ENCODE peak calls at places on chromosomes 13 and 19, in ten cellular contexts. C, Q, U, O, Z, V, F, H, J and S are unnamed samples.

GRCh38 chr19:38662508-38663155 is 15.2 kb downstream of the ACTN4 start:
- DNase-seq in F (no peak), O (no peak), Q (no peak), Z (no peak), U (no peak), H (no peak), V (no peak), J (no peak), C (no peak), S (no peak)

GRCh38 chr19:51688665-51689571 is 4.2 kb upstream of the SPACA6 start:
- DNase-seq in C (peak), Q (peak), H (peak), U (peak), O (peak), F (peak), Z (peak), J (peak), V (peak), S (no peak)

GRCh38 chr19:17337675-17338439 is 504 bp downstream of the GTPBP3 start:
- DNase-seq in Q (no peak), U (no peak), Z (no peak), O (no peak), C (peak), V (no peak), H (no peak), F (no peak), J (no peak), S (no peak)

GRCh38 chr13:19158006-19158405 is 23.6 kb downstream of the TUBA3C start:
- DNase-seq in O (no peak), H (no peak), Z (no peak), V (no peak), J (no peak), Q (no peak), F (no peak), U (no peak), C (no peak), S (no peak)

GRCh38 chr13:113586661-113587479 is 2.3 kb downstream of the TFDP1 start:
- DNase-seq in F (no peak), V (no peak), H (peak), U (peak), Q (no peak), C (no peak), O (no peak), Z (peak), J (no peak), S (no peak)

GRCh38 chr19:55251296-55252081 is 7.3 kb downstream of the PPP6R1 start:
- DNase-seq in J (no peak), Q (no peak), U (peak), Z (no peak), C (no peak), V (no peak), O (peak), F (no peak), H (no peak), S (peak)

GRCh38 chr13:101520672-101521071 is 68.2 kb downstream of the ITGBL1 start:
- DNase-seq in Z (no peak), O (peak), V (no peak), J (no peak), Q (no peak), H (no peak), C (no peak), F (no peak), U (no peak), S (no peak)

GRCh38 chr13:85068231-85068630 is 731.0 kb downstream of the SLITRK6 start:
- DNase-seq in Z (no peak), H (no peak), J (no peak), O (no peak), Q (no peak), V (no peak), U (no peak), F (no peak), C (no peak), S (no peak)

GRCh38 chr13:97892717-97893116 is 60.8 kb upstream of the IPO5 start:
- DNase-seq in V (no peak), Q (no peak), O (peak), U (no peak), C (no peak), H (no peak), Z (no peak), J (peak), F (no peak), S (no peak)

GRCh38 chr13:22127277-22128143 is 456.6 kb downstream of the FGF9 start:
- DNase-seq in C (no peak), U (no peak), H (no peak), Q (no peak), J (no peak), F (no peak), V (no peak), O (no peak), Z (no peak), S (no peak)

GRCh38 chr19:47284324-47284899 is 9.7 kb downstream of the INAFM1 start:
- DNase-seq in U (peak), H (no peak), Z (no peak), F (no peak), O (peak), V (no peak), Q (peak), J (no peak), C (no peak), S (no peak)

GRCh38 chr19:18723871-18724377 is 40.4 kb downstream of the CRTC1 start:
- DNase-seq in U (no peak), Z (no peak), C (no peak), Q (no peak), F (no peak), O (no peak), J (no peak), H (no peak), V (no peak), S (no peak)

GRCh38 chr13:35694549-35695233 is 218.2 kb upstream of the MAB21L1 start:
- DNase-seq in Q (no peak), U (peak), C (no peak), V (no peak), O (no peak), Z (peak), F (no peak), J (no peak), H (no peak), S (no peak)

GRCh38 chr13:112434032-112434431 is 57.9 kb downstream of the SPACA7 start:
- DNase-seq in F (no peak), O (no peak), C (no peak), Q (no peak), J (no peak), Z (peak), H (no peak), U (no peak), V (no peak), S (no peak)

GRCh38 chr13:34364633-34365032 is 546.7 kb downstream of the RFC3 start:
- DNase-seq in F (no peak), Q (no peak), H (no peak), J (no peak), U (no peak), O (peak), C (no peak), Z (no peak), V (no peak), S (no peak)

GRCh38 chr13:107900775-107901174 is 314.6 kb downstream of the LIG4 start:
- DNase-seq in Q (no peak), V (no peak), U (no peak), H (no peak), Z (no peak), O (peak), J (no peak), F (no peak), C (no peak), S (no peak)

GRCh38 chr13:65932587-65933239 is 1297.4 kb downstream of the PCDH9 start:
- DNase-seq in H (no peak), Q (no peak), V (no peak), U (no peak), F (no peak), Z (no peak), J (peak), C (no peak), O (peak), S (no peak)

GRCh38 chr13:34360702-34361101 is 542.8 kb downstream of the RFC3 start:
- DNase-seq in O (no peak), F (no peak), J (no peak), U (no peak), H (no peak), Z (no peak), C (no peak), Q (no peak), V (no peak), S (no peak)

GRCh38 chr19:7492142-7493055 is 3.6 kb upstream of the PEX11G start:
- DNase-seq in J (peak), C (no peak), U (no peak), Z (no peak), F (no peak), V (no peak), O (peak), H (no peak), Q (no peak), S (no peak)

GRCh38 chr19:44585371-44586141 is 27.8 kb upstream of the IGSF23 start:
- DNase-seq in Z (peak), U (no peak), H (no peak), O (peak), Q (no peak), C (no peak), V (no peak), J (peak), F (no peak), S (no peak)

GRCh38 chr13:90308249-90308648 is 1039.2 kb upstream of the MIR17HG start:
- DNase-seq in J (no peak), O (no peak), U (no peak), Z (no peak), H (no peak), Q (no peak), V (no peak), C (no peak), F (no peak), S (no peak)

GRCh38 chr13:114115796-114116195 is 16.6 kb downstream of the RASA3 start:
- DNase-seq in F (peak), V (no peak), O (no peak), J (no peak), Q (no peak), H (peak), C (no peak), Z (peak), U (no peak), S (peak)

GRCh38 chr19:41131186-41131585 is 17.0 kb downstream of the CYP2F1 start:
- DNase-seq in F (no peak), U (no peak), Q (no peak), V (no peak), J (no peak), O (no peak), C (no peak), Z (no peak), H (no peak), S (no peak)

GRCh38 chr19:861756-862528 is 2.5 kb downstream of the CFD start:
- DNase-seq in Z (no peak), V (no peak), H (peak), C (peak), Q (no peak), F (no peak), J (no peak), U (peak), O (no peak), S (peak)

GRCh38 chr19:7979559-7979958 is 25.9 kb downstream of the ELAVL1 start:
- DNase-seq in O (no peak), C (no peak), Q (no peak), J (no peak), F (no peak), V (no peak), U (no peak), H (no peak), Z (no peak), S (no peak)

GRCh38 chr19:34430738-34431625 is 2.8 kb downstream of the UBA2 start:
- DNase-seq in H (no peak), F (no peak), U (peak), Q (no peak), J (no peak), C (peak), Z (no peak), V (no peak), O (peak), S (no peak)

GRCh38 chr13:114078501-114079451 is 53.6 kb downstream of the RASA3 start:
- DNase-seq in H (peak), C (peak), Q (no peak), O (peak), V (peak), Z (peak), U (no peak), J (no peak), F (peak), S (no peak)

GRCh38 chr19:6423499-6424189 is 967 bp downstream of the KHSRP start:
- DNase-seq in V (no peak), Z (peak), C (peak), H (peak), J (no peak), F (no peak), Q (no peak), O (peak), U (peak), S (peak)

GRCh38 chr13:31274345-31274870 is 74.6 kb downstream of the B3GLCT start:
- DNase-seq in Q (no peak), F (no peak), J (no peak), V (no peak), U (no peak), Z (no peak), C (no peak), H (no peak), O (no peak), S (no peak)

GRCh38 chr13:72651196-72651595 is 76.2 kb downstream of the MZT1 start:
- DNase-seq in J (no peak), F (no peak), Q (no peak), C (no peak), V (no peak), H (no peak), U (no peak), O (peak), Z (no peak), S (no peak)

GRCh38 chr19:4547303-4548237 is 7.7 kb upstream of the LRG1 start:
- DNase-seq in C (peak), V (no peak), Z (no peak), J (no peak), O (no peak), H (no peak), U (no peak), Q (no peak), F (peak), S (no peak)

GRCh38 chr19:39825531-39826076 is 8.4 kb downstream of the DYRK1B start:
- DNase-seq in O (no peak), C (no peak), Q (no peak), U (no peak), Z (no peak), F (peak), J (no peak), H (no peak), V (no peak), S (no peak)

GRCh38 chr19:16078311-16078758 is 2.0 kb downstream of the TPM4 start:
- DNase-seq in O (peak), C (no peak), H (peak), Z (no peak), F (peak), V (no peak), J (no peak), Q (no peak), U (no peak), S (no peak)

GRCh38 chr13:59354665-59355064 is 809.1 kb downstream of the DIAPH3 start:
- DNase-seq in C (no peak), O (no peak), Q (no peak), F (no peak), J (no peak), Z (no peak), V (no peak), H (no peak), U (no peak), S (no peak)

GRCh38 chr19:19105365-19106060 is 32.8 kb downstream of the TMEM161A start:
- DNase-seq in Q (peak), Z (no peak), C (peak), F (no peak), J (no peak), H (peak), V (peak), U (peak), O (peak), S (no peak)

GRCh38 chr13:27005976-27006518 is 165.6 kb downstream of the USP12 start:
- DNase-seq in Z (peak), V (no peak), Q (no peak), H (no peak), F (no peak), J (no peak), O (no peak), U (no peak), C (no peak), S (no peak)

GRCh38 chr13:75400775-75401174 is 81.2 kb downstream of the TBC1D4 start:
- DNase-seq in O (no peak), Z (no peak), Q (no peak), V (no peak), U (no peak), C (no peak), F (no peak), H (no peak), J (no peak), S (no peak)

GRCh38 chr13:99178636-99179035 is 22.0 kb upstream of the UBAC2 start:
- DNase-seq in J (no peak), F (no peak), Z (no peak), U (peak), Q (no peak), O (peak), H (no peak), V (no peak), C (no peak), S (no peak)

GRCh38 chr13:109778102-109778542 is 8.3 kb downstream of the IRS2 start:
- DNase-seq in H (peak), J (no peak), Z (no peak), V (no peak), Q (no peak), O (peak), F (no peak), C (no peak), U (no peak), S (no peak)

GRCh38 chr19:31497709-31498108 is 148.5 kb upstream of the TSHZ3 start:
- DNase-seq in U (no peak), F (no peak), J (no peak), H (no peak), V (no peak), Q (no peak), O (no peak), C (no peak), Z (peak), S (no peak)
- TF ChIP-seq CTCF in U (no peak), F (no peak), J (no peak), H (no peak), V (no peak), Q (no peak), O (no peak), C (no peak), Z (no peak), S (no peak)

GRCh38 chr19:42176990-42177685 is 40.3 kb downstream of the DEDD2 start:
- DNase-seq in H (peak), V (peak), Q (peak), U (peak), F (no peak), J (no peak), C (peak), O (peak), Z (peak), S (peak)
- TF ChIP-seq CTCF in H (peak), V (peak), Q (peak), U (peak), F (peak), J (peak), C (no peak), O (no peak), Z (no peak), S (peak)

DNA sequence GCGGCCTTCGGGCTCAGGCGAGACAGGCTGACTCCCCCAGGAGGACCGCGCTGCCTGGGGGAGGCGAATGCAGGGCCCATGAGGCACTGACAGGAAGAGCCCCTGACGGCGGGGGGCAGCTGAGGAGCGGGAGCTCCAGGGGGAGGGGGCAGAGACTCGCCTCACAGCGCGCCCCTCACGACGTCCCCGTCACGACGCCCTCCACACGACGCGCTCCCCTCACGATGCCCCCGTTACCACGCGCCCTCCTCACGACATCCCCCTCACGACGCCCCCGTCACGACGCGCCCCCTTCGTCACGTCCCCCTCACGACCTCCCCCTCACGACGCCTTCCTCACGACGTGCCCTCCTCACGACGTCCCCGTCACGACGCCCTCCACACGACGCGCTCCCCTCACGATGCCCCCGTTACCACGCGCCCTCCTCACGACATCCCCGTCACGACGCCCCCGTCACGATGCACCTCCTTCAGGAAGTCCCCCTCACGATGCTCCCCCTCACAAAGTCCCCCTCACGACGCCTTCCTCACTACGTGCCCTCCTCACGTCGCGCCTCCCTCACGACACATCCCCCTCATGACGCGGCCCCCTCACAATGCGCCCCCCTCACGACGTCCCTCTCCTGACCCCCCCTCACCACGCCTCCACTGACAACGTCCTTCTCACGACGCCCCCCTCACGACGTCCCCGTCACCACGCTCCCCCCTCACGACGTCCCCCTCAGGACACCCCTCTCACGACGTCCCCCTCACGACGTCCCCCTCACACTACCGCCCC is 99.6 kb downstream of the ING1 start:
- DNase-seq in H (no peak), C (no peak), J (no peak), Z (peak), O (no peak), V (no peak), F (no peak), U (no peak), Q (no peak), S (no peak)
- TF ChIP-seq CTCF in H (no peak), C (no peak), J (no peak), Z (no peak), O (no peak), V (no peak), F (no peak), U (no peak), Q (no peak), S (no peak)

GRCh38 chr19:14088634-14089411 is 1.7 kb downstream of the SAMD1 start:
- DNase-seq in F (no peak), U (no peak), V (no peak), J (no peak), Z (peak), C (no peak), O (no peak), Q (no peak), H (no peak), S (no peak)

GRCh38 chr19:14091086-14091884 is 734 bp upstream of the SAMD1 start:
- DNase-seq in C (peak), F (no peak), U (peak), O (peak), Q (peak), J (no peak), Z (no peak), H (peak), V (no peak), S (peak)

GRCh38 chr19:14089662-14090508 is 666 bp downstream of the SAMD1 start:
- DNase-seq in V (peak), F (no peak), Q (peak), J (no peak), C (peak), U (peak), O (peak), Z (peak), H (peak), S (peak)

GRCh38 chr19:14090509-14091085 is at the start of gene SAMD1:
- DNase-seq in O (peak), V (peak), Z (peak), J (peak), Q (peak), H (peak), C (peak), F (no peak), U (peak), S (peak)

GRCh38 chr19:14089412-14089661 is 1.2 kb downstream of the SAMD1 start:
- DNase-seq in F (no peak), O (peak), V (no peak), C (no peak), H (no peak), J (no peak), Z (no peak), Q (no peak), U (no peak), S (no peak)
- TF ChIP-seq CTCF in F (peak), O (no peak), V (no peak), C (no peak), H (no peak), J (peak), Z (no peak), Q (peak), U (peak), S (no peak)

DNA sequence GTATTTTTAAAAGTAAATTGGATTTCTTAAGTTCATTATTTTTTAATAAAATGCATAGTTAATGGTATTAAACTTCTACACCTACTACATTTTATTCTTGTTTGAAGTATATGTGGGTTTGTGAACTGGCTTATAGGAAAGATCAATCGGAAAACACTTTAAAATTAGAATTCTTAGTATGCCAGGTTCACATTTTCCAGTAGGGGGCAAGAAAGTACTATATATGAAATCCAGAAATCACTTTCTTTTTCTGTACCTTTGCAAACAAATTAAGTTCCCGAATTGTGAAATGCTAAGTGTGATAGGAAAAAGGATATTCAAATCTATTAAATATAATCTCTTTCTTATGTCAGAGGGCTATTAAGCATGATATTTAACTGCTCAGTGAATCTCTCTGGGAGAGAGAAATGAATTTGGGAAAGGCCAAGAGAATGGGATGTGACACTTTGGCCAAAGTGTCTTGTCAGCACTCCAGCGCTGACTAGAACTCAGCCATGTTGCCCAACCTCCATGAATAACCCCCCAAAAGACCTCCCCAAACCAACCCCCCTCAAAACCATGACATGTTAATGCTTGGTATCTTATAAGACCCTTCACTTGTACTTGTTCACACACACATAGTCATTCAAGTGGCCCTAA is 122.6 kb upstream of the SLC10A2 start:
- DNase-seq in Z (no peak), C (no peak), J (no peak), H (no peak), U (peak), O (peak), V (no peak), Q (no peak), F (no peak), S (no peak)
- TF ChIP-seq CTCF in Z (no peak), C (peak), J (no peak), H (peak), U (peak), O (peak), V (peak), Q (peak), F (peak), S (no peak)